ENCODE peak calls at places on chromosomes 16 and 17, in nine cellular contexts. One of them, this sample, is unnamed.

GRCh38 chr17:79940381-79941087 is 95.1 kb downstream of the TBC1D16 start:
- DNase-seq in amniotic stem cell: no peak
- DNase-seq in cardiac fibroblast: no peak
- DNase-seq in activated T-cell treated with anti-CD3 and anti-CD28 coated beads, Interleukin-2, amount 50 U/mL, for 4 hours: no peak
- DNase-seq in GM18507: no peak
- DNase-seq in NB4: no peak
- DNase-seq in AG09309: no peak
- DNase-seq in fibroblast of lung: no peak
- DNase-seq in stimulated activated CD4-positive, alpha-beta T cell treated with anti-CD3 and anti-CD28 coated beads, TNF-alpha, amount 100 ng/mL, for 4 hours: no peak
- DNase-seq in this sample: no peak

GRCh38 chr17:48952904-48953303 is 8.3 kb upstream of the SNF8 start:
- DNase-seq in amniotic stem cell: no peak
- DNase-seq in cardiac fibroblast: no peak
- DNase-seq in activated T-cell treated with anti-CD3 and anti-CD28 coated beads, Interleukin-2, amount 50 U/mL, for 4 hours: no peak
- DNase-seq in GM18507: no peak
- DNase-seq in NB4: no peak
- DNase-seq in AG09309: no peak
- DNase-seq in fibroblast of lung: no peak
- DNase-seq in stimulated activated CD4-positive, alpha-beta T cell treated with anti-CD3 and anti-CD28 coated beads, TNF-alpha, amount 100 ng/mL, for 4 hours: no peak
- DNase-seq in this sample: no peak

GRCh38 chr16:86874141-86874540 is 295.8 kb downstream of the FOXL1 start:
- DNase-seq in amniotic stem cell: no peak
- DNase-seq in cardiac fibroblast: peak; percentile 36
- DNase-seq in activated T-cell treated with anti-CD3 and anti-CD28 coated beads, Interleukin-2, amount 50 U/mL, for 4 hours: no peak
- DNase-seq in GM18507: no peak
- DNase-seq in NB4: peak; percentile 53
- DNase-seq in AG09309: no peak
- DNase-seq in fibroblast of lung: no peak
- DNase-seq in stimulated activated CD4-positive, alpha-beta T cell treated with anti-CD3 and anti-CD28 coated beads, TNF-alpha, amount 100 ng/mL, for 4 hours: no peak
- DNase-seq in this sample: no peak

GRCh38 chr17:7048968-7049367 is 5.1 kb upstream of the SLC16A11 start:
- DNase-seq in amniotic stem cell: no peak
- DNase-seq in cardiac fibroblast: peak; percentile 22
- DNase-seq in activated T-cell treated with anti-CD3 and anti-CD28 coated beads, Interleukin-2, amount 50 U/mL, for 4 hours: no peak
- DNase-seq in GM18507: no peak
- DNase-seq in NB4: no peak
- DNase-seq in AG09309: no peak
- DNase-seq in fibroblast of lung: no peak
- DNase-seq in stimulated activated CD4-positive, alpha-beta T cell treated with anti-CD3 and anti-CD28 coated beads, TNF-alpha, amount 100 ng/mL, for 4 hours: no peak
- DNase-seq in this sample: no peak

GRCh38 chr16:15464401-15465186 is 30.2 kb downstream of the BMERB1 start:
- DNase-seq in amniotic stem cell: no peak
- DNase-seq in cardiac fibroblast: no peak
- DNase-seq in activated T-cell treated with anti-CD3 and anti-CD28 coated beads, Interleukin-2, amount 50 U/mL, for 4 hours: no peak
- DNase-seq in GM18507: no peak
- DNase-seq in NB4: no peak
- DNase-seq in AG09309: no peak
- DNase-seq in fibroblast of lung: no peak
- DNase-seq in stimulated activated CD4-positive, alpha-beta T cell treated with anti-CD3 and anti-CD28 coated beads, TNF-alpha, amount 100 ng/mL, for 4 hours: no peak
- DNase-seq in this sample: no peak

GRCh38 chr17:75639327-75639726 is 6.1 kb downstream of the SMIM5 start:
- DNase-seq in amniotic stem cell: no peak
- DNase-seq in cardiac fibroblast: no peak
- DNase-seq in activated T-cell treated with anti-CD3 and anti-CD28 coated beads, Interleukin-2, amount 50 U/mL, for 4 hours: no peak
- DNase-seq in GM18507: no peak
- DNase-seq in NB4: no peak
- DNase-seq in AG09309: no peak
- DNase-seq in fibroblast of lung: no peak
- DNase-seq in stimulated activated CD4-positive, alpha-beta T cell treated with anti-CD3 and anti-CD28 coated beads, TNF-alpha, amount 100 ng/mL, for 4 hours: no peak
- DNase-seq in this sample: no peak

GRCh38 chr17:49928126-49928800 is 40.7 kb upstream of the DLX4 start:
- DNase-seq in amniotic stem cell: no peak
- DNase-seq in cardiac fibroblast: no peak
- DNase-seq in activated T-cell treated with anti-CD3 and anti-CD28 coated beads, Interleukin-2, amount 50 U/mL, for 4 hours: no peak
- DNase-seq in GM18507: no peak
- DNase-seq in NB4: no peak
- DNase-seq in AG09309: no peak
- DNase-seq in fibroblast of lung: no peak
- DNase-seq in stimulated activated CD4-positive, alpha-beta T cell treated with anti-CD3 and anti-CD28 coated beads, TNF-alpha, amount 100 ng/mL, for 4 hours: no peak
- DNase-seq in this sample: no peak

GRCh38 chr17:82212331-82213250 is at the start of gene CCDC57:
- DNase-seq in amniotic stem cell: peak; percentile 36
- DNase-seq in cardiac fibroblast: peak; percentile 79
- DNase-seq in activated T-cell treated with anti-CD3 and anti-CD28 coated beads, Interleukin-2, amount 50 U/mL, for 4 hours: peak; percentile 51
- DNase-seq in GM18507: peak; percentile 88
- DNase-seq in NB4: peak; percentile 89
- DNase-seq in AG09309: no peak
- DNase-seq in fibroblast of lung: peak; percentile 76
- DNase-seq in stimulated activated CD4-positive, alpha-beta T cell treated with anti-CD3 and anti-CD28 coated beads, TNF-alpha, amount 100 ng/mL, for 4 hours: no peak
- DNase-seq in this sample: peak; percentile 53

GRCh38 chr17:37490638-37491614 is 1.2 kb downstream of the DUSP14 start:
- DNase-seq in amniotic stem cell: peak; percentile 79
- DNase-seq in cardiac fibroblast: peak; percentile 89
- DNase-seq in activated T-cell treated with anti-CD3 and anti-CD28 coated beads, Interleukin-2, amount 50 U/mL, for 4 hours: no peak
- DNase-seq in GM18507: no peak
- DNase-seq in NB4: peak; percentile 85
- DNase-seq in AG09309: no peak
- DNase-seq in fibroblast of lung: peak; percentile 84
- DNase-seq in stimulated activated CD4-positive, alpha-beta T cell treated with anti-CD3 and anti-CD28 coated beads, TNF-alpha, amount 100 ng/mL, for 4 hours: no peak
- DNase-seq in this sample: no peak

GRCh38 chr16:28538733-28539596 is at the start of gene NUPR1:
- DNase-seq in amniotic stem cell: peak; percentile 82
- DNase-seq in cardiac fibroblast: peak; percentile 98
- DNase-seq in activated T-cell treated with anti-CD3 and anti-CD28 coated beads, Interleukin-2, amount 50 U/mL, for 4 hours: no peak
- DNase-seq in GM18507: no peak
- DNase-seq in NB4: no peak
- DNase-seq in AG09309: peak; percentile 97
- DNase-seq in fibroblast of lung: peak; percentile 99
- DNase-seq in stimulated activated CD4-positive, alpha-beta T cell treated with anti-CD3 and anti-CD28 coated beads, TNF-alpha, amount 100 ng/mL, for 4 hours: no peak
- DNase-seq in this sample: no peak

GRCh38 chr16:72458035-72458434 is 286.1 kb upstream of the PMFBP1 start:
- DNase-seq in amniotic stem cell: no peak
- DNase-seq in cardiac fibroblast: no peak
- DNase-seq in activated T-cell treated with anti-CD3 and anti-CD28 coated beads, Interleukin-2, amount 50 U/mL, for 4 hours: no peak
- DNase-seq in GM18507: no peak
- DNase-seq in NB4: no peak
- DNase-seq in AG09309: no peak
- DNase-seq in fibroblast of lung: no peak
- DNase-seq in stimulated activated CD4-positive, alpha-beta T cell treated with anti-CD3 and anti-CD28 coated beads, TNF-alpha, amount 100 ng/mL, for 4 hours: no peak
- DNase-seq in this sample: no peak

GRCh38 chr17:1639549-1639948 is 6.0 kb downstream of the SCARF1 start:
- DNase-seq in amniotic stem cell: no peak
- DNase-seq in cardiac fibroblast: no peak
- DNase-seq in activated T-cell treated with anti-CD3 and anti-CD28 coated beads, Interleukin-2, amount 50 U/mL, for 4 hours: no peak
- DNase-seq in GM18507: no peak
- DNase-seq in NB4: no peak
- DNase-seq in AG09309: no peak
- DNase-seq in fibroblast of lung: no peak
- DNase-seq in stimulated activated CD4-positive, alpha-beta T cell treated with anti-CD3 and anti-CD28 coated beads, TNF-alpha, amount 100 ng/mL, for 4 hours: no peak
- DNase-seq in this sample: no peak

GRCh38 chr16:85211247-85211910 is 99.1 kb upstream of the CIBAR2 start:
- DNase-seq in amniotic stem cell: no peak
- DNase-seq in cardiac fibroblast: peak; percentile 78
- DNase-seq in activated T-cell treated with anti-CD3 and anti-CD28 coated beads, Interleukin-2, amount 50 U/mL, for 4 hours: no peak
- DNase-seq in GM18507: no peak
- DNase-seq in NB4: no peak
- DNase-seq in AG09309: no peak
- DNase-seq in fibroblast of lung: peak; percentile 47
- DNase-seq in stimulated activated CD4-positive, alpha-beta T cell treated with anti-CD3 and anti-CD28 coated beads, TNF-alpha, amount 100 ng/mL, for 4 hours: no peak
- DNase-seq in this sample: no peak

GRCh38 chr16:29821663-29822115 is 1.4 kb downstream of the MVP start:
- DNase-seq in amniotic stem cell: no peak
- DNase-seq in cardiac fibroblast: peak; percentile 78
- DNase-seq in activated T-cell treated with anti-CD3 and anti-CD28 coated beads, Interleukin-2, amount 50 U/mL, for 4 hours: no peak
- DNase-seq in GM18507: no peak
- DNase-seq in NB4: no peak
- DNase-seq in AG09309: no peak
- DNase-seq in fibroblast of lung: peak; percentile 80
- DNase-seq in stimulated activated CD4-positive, alpha-beta T cell treated with anti-CD3 and anti-CD28 coated beads, TNF-alpha, amount 100 ng/mL, for 4 hours: no peak
- DNase-seq in this sample: no peak

GRCh38 chr16:88505405-88506082 is 52.5 kb downstream of the ZFPM1 start:
- DNase-seq in amniotic stem cell: no peak
- DNase-seq in cardiac fibroblast: peak; percentile 9
- DNase-seq in activated T-cell treated with anti-CD3 and anti-CD28 coated beads, Interleukin-2, amount 50 U/mL, for 4 hours: peak; percentile 52
- DNase-seq in GM18507: no peak
- DNase-seq in NB4: peak; percentile 32
- DNase-seq in AG09309: no peak
- DNase-seq in fibroblast of lung: no peak
- DNase-seq in stimulated activated CD4-positive, alpha-beta T cell treated with anti-CD3 and anti-CD28 coated beads, TNF-alpha, amount 100 ng/mL, for 4 hours: peak; percentile 38
- DNase-seq in this sample: peak; percentile 39

GRCh38 chr17:65554568-65555223 is 6.8 kb downstream of the AXIN2 start:
- DNase-seq in amniotic stem cell: no peak
- DNase-seq in cardiac fibroblast: no peak
- DNase-seq in activated T-cell treated with anti-CD3 and anti-CD28 coated beads, Interleukin-2, amount 50 U/mL, for 4 hours: no peak
- DNase-seq in GM18507: no peak
- DNase-seq in NB4: no peak
- DNase-seq in AG09309: no peak
- DNase-seq in fibroblast of lung: peak; percentile 50
- DNase-seq in stimulated activated CD4-positive, alpha-beta T cell treated with anti-CD3 and anti-CD28 coated beads, TNF-alpha, amount 100 ng/mL, for 4 hours: no peak
- DNase-seq in this sample: no peak